ENCODE peak calls at places on chromosomes 13 and 19, in four cellular contexts. P is stomach, E is lower lobe of right lung, B is OCI-LY7. T is an unnamed sample.

GRCh38 chr19:48551437-48552302 is at the start of gene SULT2B1:
- DNase-seq in E (peak; percentile 80), B (no peak), P (peak; percentile 85), T (no peak)

GRCh38 chr19:15249912-15250634 is 17.8 kb upstream of the EPHX3 start:
- DNase-seq in B (no peak), P (no peak), E (no peak), T (peak; percentile 74)

GRCh38 chr19:44003461-44004134 is 841 bp downstream of the ZNF230 start:
- DNase-seq in P (no peak), B (peak; percentile 19), E (peak; percentile 45), T (no peak)

GRCh38 chr13:26132756-26133155 is 80.9 kb upstream of the SHISA2 start:
- DNase-seq in P (no peak), B (no peak), E (no peak), T (no peak)

GRCh38 chr13:45989607-45990006 is 62.9 kb downstream of the ZC3H13 start:
- DNase-seq in E (no peak), B (no peak), P (no peak), T (peak; percentile 33)

GRCh38 chr19:40461669-40462221 is 3.8 kb downstream of the BLVRB start:
- DNase-seq in P (no peak), E (peak; percentile 78), B (peak; percentile 91), T (no peak)

GRCh38 chr19:2775556-2776430 is 7.3 kb downstream of the SGTA start:
- DNase-seq in P (peak; percentile 64), B (no peak), E (peak; percentile 84), T (no peak)

GRCh38 chr19:6213696-6214585 is 65.8 kb downstream of the MLLT1 start:
- DNase-seq in B (no peak), E (peak; percentile 30), P (no peak), T (no peak)

GRCh38 chr19:7679017-7679720 is 1.5 kb upstream of the TRAPPC5 start:
- DNase-seq in B (peak; percentile 76), P (no peak), E (peak; percentile 63), T (no peak)

GRCh38 chr13:110445722-110446569 is 115.6 kb downstream of the RAB20 start:
- DNase-seq in B (no peak), E (no peak), P (no peak), T (no peak)

GRCh38 chr13:76825415-76825814 is 60.8 kb downstream of the KCTD12 start:
- DNase-seq in P (no peak), E (no peak), B (no peak), T (no peak)

GRCh38 chr13:20125129-20125782 is 35.6 kb downstream of the GJA3 start:
- DNase-seq in P (no peak), B (no peak), E (no peak), T (peak; percentile 4)

GRCh38 chr13:60679928-60680693 is 283.1 kb downstream of the TDRD3 start:
- DNase-seq in E (no peak), P (no peak), B (no peak), T (no peak)

GRCh38 chr13:108402850-108403249 is 133.3 kb downstream of the TNFSF13B start:
- DNase-seq in E (no peak), B (no peak), P (no peak), T (no peak)

GRCh38 chr19:4380254-4380727 is 20.1 kb downstream of the SH3GL1 start:
- DNase-seq in E (peak; percentile 73), B (peak; percentile 43), P (no peak), T (no peak)

GRCh38 chr13:114089751-114090400 is 42.5 kb downstream of the RASA3 start:
- DNase-seq in E (no peak), B (no peak), P (no peak), T (no peak)

GRCh38 chr19:33510728-33511255 is 10.8 kb downstream of the PEPD start:
- DNase-seq in B (no peak), P (no peak), E (no peak), T (no peak)

GRCh38 chr13:44045179-44045562 is 165.5 kb downstream of the LACC1 start:
- DNase-seq in P (no peak), B (no peak), E (no peak), T (no peak)

GRCh38 chr19:12786149-12786870 is 5.0 kb upstream of the JUNB start:
- DNase-seq in E (peak; percentile 94), B (no peak), P (peak; percentile 95), T (no peak)

GRCh38 chr19:33220115-33220514 is 5.5 kb downstream of the SLC7A10 start:
- DNase-seq in P (no peak), B (no peak), E (no peak), T (no peak)

GRCh38 chr19:43470288-43470687 is 4.9 kb upstream of the LYPD3 start:
- DNase-seq in E (no peak), B (no peak), P (no peak), T (peak; percentile 9)

GRCh38 chr13:112969692-112970338 is 801 bp downstream of the MCF2L start:
- DNase-seq in P (no peak), B (no peak), E (no peak), T (no peak)

GRCh38 chr13:96551540-96551939 is 442.7 kb downstream of the OXGR1 start:
- DNase-seq in E (no peak), B (no peak), P (no peak), T (no peak)

GRCh38 chr13:92224052-92224821 is 825.8 kb downstream of the GPC5 start:
- DNase-seq in P (no peak), E (no peak), B (no peak), T (no peak)

GRCh38 chr13:112270951-112271350 is 105.2 kb upstream of the SPACA7 start:
- DNase-seq in B (no peak), P (no peak), E (no peak), T (no peak)

GRCh38 chr19:31445406-31445805 is 96.2 kb upstream of the TSHZ3 start:
- DNase-seq in B (no peak), E (no peak), P (no peak), T (no peak)

GRCh38 chr19:39982883-39983282 is 11.9 kb downstream of the PSMC4 start:
- DNase-seq in B (no peak), P (no peak), E (no peak), T (no peak)

GRCh38 chr19:15072930-15073647 is 8.9 kb upstream of the OR1I1 start:
- DNase-seq in B (no peak), P (no peak), E (no peak), T (peak; percentile 55)

GRCh38 chr19:919157-920050 is 2.3 kb downstream of the KISS1R start:
- DNase-seq in P (no peak), B (no peak), E (no peak), T (no peak)

GRCh38 chr13:74778946-74779345 is 644.7 kb upstream of the KLF12 start:
- DNase-seq in P (no peak), B (no peak), E (no peak), T (no peak)

GRCh38 chr19:55041627-55042343 is 3.7 kb upstream of the GP6 start:
- DNase-seq in E (no peak), B (no peak), P (no peak), T (no peak)

GRCh38 chr13:109479534-109479933 is 306.8 kb downstream of the IRS2 start:
- DNase-seq in E (no peak), B (no peak), P (no peak), T (no peak)

GRCh38 chr13:111401755-111402154 is 81.3 kb downstream of the TEX29 start:
- DNase-seq in P (no peak), B (no peak), E (no peak), T (no peak)

GRCh38 chr19:1324792-1325567 is 39.3 kb downstream of the EFNA2 start:
- DNase-seq in P (peak; percentile 52), E (peak; percentile 56), B (no peak), T (peak; percentile 12)

GRCh38 chr19:752652-753517 is 2.0 kb downstream of the MISP start:
- DNase-seq in P (peak; percentile 85), B (no peak), E (peak; percentile 87), T (peak; percentile 52)

GRCh38 chr19:18045307-18046013 is 37.5 kb downstream of the ARRDC2 start:
- DNase-seq in B (peak; percentile 34), P (no peak), E (no peak), T (no peak)

GRCh38 chr19:18041054-18041453 is 33.1 kb downstream of the ARRDC2 start:
- DNase-seq in B (no peak), P (no peak), E (no peak), T (no peak)

GRCh38 chr19:18046066-18046718 is 38.2 kb downstream of the ARRDC2 start:
- DNase-seq in P (peak; percentile 47), E (no peak), B (no peak), T (peak; percentile 74)

GRCh38 chr19:18049390-18049789 is 37.3 kb downstream of the IL12RB1 start:
- DNase-seq in E (peak; percentile 88), B (no peak), P (peak; percentile 92), T (no peak)

DNA sequence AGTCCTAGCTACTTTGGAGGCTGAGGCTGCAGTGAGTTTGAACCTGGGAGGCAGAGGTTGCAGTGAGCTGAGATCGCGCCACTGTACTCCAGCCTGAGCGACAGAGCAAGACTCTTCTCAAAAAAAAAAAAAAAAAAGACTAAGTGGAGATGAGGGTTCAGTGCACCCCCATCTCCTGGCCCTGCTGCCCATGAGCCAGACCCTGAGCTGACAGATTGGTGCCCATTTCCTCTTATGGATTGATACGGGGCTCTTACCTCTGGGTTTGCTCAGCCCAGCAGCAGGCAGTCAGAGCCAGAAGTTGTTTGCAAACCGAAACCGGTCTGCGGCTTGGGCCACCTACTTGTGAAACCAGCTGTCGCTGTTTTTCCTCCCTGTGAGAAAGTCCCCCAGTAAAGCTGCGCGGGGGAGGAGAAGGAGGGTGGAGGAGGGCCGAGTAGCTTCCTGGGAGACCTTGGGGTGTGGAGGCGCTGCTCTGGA is 36.9 kb downstream of the ARRDC2 start:
- DNase-seq in B (peak; percentile 96), P (peak; percentile 86), E (peak; percentile 86), T (no peak)
- H3K4me3 ChIP-seq in B (peak overlapping the region; percentile 44), P (peak overlapping the region; percentile 40), E (peak overlapping the region; percentile 51), T (no peak overlapping the region)

GRCh38 chr13:100725472-100725871 is 50.9 kb upstream of the TMTC4 start:
- DNase-seq in P (no peak), E (no peak), B (no peak), T (no peak)

GRCh38 chr13:100728201-100728600 is 53.6 kb upstream of the TMTC4 start:
- DNase-seq in B (no peak), E (no peak), P (no peak), T (no peak)

GRCh38 chr13:100721885-100722512 is 47.4 kb upstream of the TMTC4 start:
- DNase-seq in P (peak; percentile 77), B (peak; percentile 39), E (no peak), T (no peak)

GRCh38 chr13:100724568-100724967 is 50.0 kb upstream of the TMTC4 start:
- DNase-seq in P (no peak), B (no peak), E (no peak), T (no peak)

DNA sequence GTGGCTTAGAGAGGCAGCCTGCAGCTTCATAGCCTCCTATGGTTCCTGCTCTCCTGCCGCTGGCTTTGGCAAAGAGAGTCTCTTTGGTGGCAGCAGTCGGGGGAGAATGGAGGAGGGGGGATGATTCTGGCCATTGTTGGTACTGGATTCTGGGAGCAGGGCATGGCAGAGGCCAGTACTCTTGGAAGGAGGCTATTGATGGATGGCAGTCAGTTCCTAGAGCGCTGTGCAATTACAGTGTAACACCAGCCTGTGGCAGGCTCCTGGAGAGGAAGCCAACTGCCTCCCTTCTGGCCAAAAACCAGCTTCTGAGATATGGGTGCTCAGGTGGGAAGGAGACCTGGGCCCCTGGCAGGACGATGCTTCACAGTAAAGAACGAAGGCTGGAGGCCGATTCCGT is 47.9 kb upstream of the TMTC4 start:
- DNase-seq in P (no peak), B (no peak), E (no peak), T (no peak)
- TF ChIP-seq CTCF in P (no peak), B (no peak), E (no peak), T (no peak)

GRCh38 chr19:29831041-29831548 is 19.3 kb downstream of the CCNE1 start:
- DNase-seq in B (no peak), E (no peak), P (no peak), T (no peak)
- H3K4me3 ChIP-seq in B (no peak overlapping the region), E (no peak overlapping the region), P (no peak overlapping the region), T (no peak overlapping the region)

GRCh38 chr13:24313449-24313848 is 4.1 kb downstream of the C1QTNF9 start:
- DNase-seq in P (no peak), B (no peak), E (no peak), T (no peak)
- TF ChIP-seq CTCF in P (no peak), B (peak; percentile 29), E (peak; percentile 35), T (peak; percentile 26)